ENCODE peak calls at places on chromosomes 6 and 20, in four cellular contexts. L, D, J and B are unnamed samples.

GRCh38 chr20:44258226-44258890 is 11.2 kb downstream of the GDAP1L1 start:
- DNase-seq in D (no peak), L (no peak), J (no peak), B (no peak)

GRCh38 chr6:14781707-14782306 is 464.1 kb upstream of the JARID2 start:
- DNase-seq in D (no peak), L (no peak), J (no peak), B (no peak)

GRCh38 chr20:45419188-45420091 is 3.5 kb downstream of the PIGT start:
- DNase-seq in J (no peak), D (no peak), L (no peak), B (peak)

GRCh38 chr6:137389150-137389664 is 105.0 kb downstream of the OLIG3 start:
- DNase-seq in J (peak), D (peak), L (no peak), B (peak)

GRCh38 chr6:106155219-106155830 is 69.2 kb downstream of the PRDM1 start:
- DNase-seq in L (no peak), D (no peak), J (no peak), B (no peak)

GRCh38 chr20:60816901-60817300 is 435.2 kb upstream of the CDH4 start:
- DNase-seq in D (no peak), J (no peak), L (no peak), B (no peak)

GRCh38 chr6:122400121-122400450 is 634 bp downstream of the HSF2 start:
- DNase-seq in J (no peak), D (no peak), L (no peak), B (no peak)

GRCh38 chr20:39623584-39624234 is 661.6 kb downstream of the DHX35 start:
- DNase-seq in L (no peak), D (no peak), J (no peak), B (no peak)

GRCh38 chr20:40293740-40294139 is 395.3 kb downstream of the MAFB start:
- DNase-seq in D (no peak), L (no peak), J (no peak), B (no peak)

GRCh38 chr6:16391451-16391912 is 153.1 kb downstream of the GMPR start:
- DNase-seq in D (no peak), J (no peak), L (no peak), B (no peak)

GRCh38 chr6:52422156-52422555 is 2.0 kb downstream of the EFHC1 start:
- DNase-seq in D (no peak), L (no peak), J (no peak), B (no peak)

GRCh38 chr6:104771258-104771832 is 88.4 kb downstream of the HACE1 start:
- DNase-seq in D (no peak), L (no peak), J (peak), B (peak)

GRCh38 chr6:38567436-38567835 is 72.3 kb downstream of the BTBD9 start:
- DNase-seq in J (peak), L (peak), D (no peak), B (no peak)

GRCh38 chr6:168370310-168370991 is 50.9 kb upstream of the DACT2 start:
- DNase-seq in D (peak), L (peak), J (peak), B (peak)

GRCh38 chr6:83252717-83253116 is 59.6 kb downstream of the RWDD2A start:
- DNase-seq in D (no peak), L (no peak), J (no peak), B (no peak)

DNA sequence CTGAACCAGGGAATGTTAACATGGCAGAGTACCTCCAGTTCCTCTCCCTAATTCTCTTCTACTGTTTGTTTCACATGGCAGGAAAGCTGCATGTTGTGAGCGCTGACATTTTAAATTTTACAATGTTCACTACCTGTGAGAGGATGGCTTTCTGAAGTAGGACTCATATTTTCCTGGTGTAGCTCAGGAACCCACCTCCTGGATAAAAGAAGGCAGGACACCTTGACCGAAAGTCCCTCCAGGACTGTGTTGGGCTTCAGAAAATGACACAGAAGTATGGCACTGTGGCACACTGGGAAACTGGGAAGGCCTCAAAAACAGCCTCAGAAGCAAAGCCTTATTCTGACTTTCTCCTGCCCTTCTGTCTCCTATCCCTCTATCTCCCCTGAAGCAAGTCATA is 33.3 kb downstream of the PTPRK start:
- DNase-seq in D (no peak), J (peak), L (no peak), B (no peak)
- TF ChIP-seq CTCF in D (no peak), J (peak), L (no peak), B (no peak)

DNA sequence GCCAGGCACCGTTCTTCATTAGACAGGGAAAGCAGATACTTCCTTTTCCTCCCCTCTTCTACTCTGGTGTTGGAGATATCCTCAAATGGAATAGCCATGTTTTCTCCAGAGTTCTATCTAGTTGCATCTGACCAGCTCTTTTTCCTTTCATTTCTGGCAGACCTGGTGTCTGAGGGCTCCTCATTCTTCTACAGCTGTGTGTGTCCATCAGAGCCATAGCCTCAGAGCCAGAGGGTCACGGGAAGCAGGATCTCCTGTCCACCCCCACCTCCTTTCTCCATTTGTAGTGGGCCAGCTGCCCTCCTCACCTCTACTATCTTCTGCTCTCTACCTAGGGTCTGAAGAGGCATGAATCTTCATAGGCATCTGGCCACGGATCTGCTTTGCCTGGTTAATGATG is 57.0 kb downstream of the TSPYL4 start:
- DNase-seq in D (no peak), L (no peak), J (no peak), B (no peak)
- TF ChIP-seq CTCF in D (no peak), L (no peak), J (no peak), B (no peak)

GRCh38 chr6:90701146-90701781 is 114.4 kb upstream of the MAP3K7 start:
- DNase-seq in L (no peak), D (no peak), J (no peak), B (peak)
- TF ChIP-seq CTCF in L (no peak), D (no peak), J (no peak), B (no peak)

DNA sequence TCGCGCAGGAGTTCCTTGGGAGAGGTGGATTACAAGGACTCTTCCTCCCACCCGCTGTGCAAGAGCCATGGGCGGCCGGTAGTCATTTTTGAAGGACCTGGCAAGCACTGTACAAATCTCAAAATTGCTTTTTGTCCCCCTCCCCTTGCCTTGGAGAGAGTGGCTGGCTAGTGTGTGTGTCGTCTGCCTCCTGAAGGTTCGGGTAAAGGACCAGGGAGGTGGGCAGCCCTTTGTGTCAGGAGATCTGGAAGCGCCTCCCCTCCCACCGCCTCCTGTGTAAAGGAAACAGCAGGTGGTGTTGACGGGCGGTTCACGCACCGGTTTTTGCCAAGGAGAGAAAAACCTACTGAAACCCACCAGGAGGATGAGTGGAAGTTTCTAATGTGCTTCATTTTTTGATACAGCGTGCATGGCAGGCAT is 1.2 kb downstream of the ENTPD6 start:
- DNase-seq in L (no peak), J (no peak), D (no peak), B (peak)
- TF ChIP-seq CTCF in L (no peak), J (no peak), D (no peak), B (no peak)

GRCh38 chr6:30219244-30219643 is 6.0 kb upstream of the TRIM26 start:
- DNase-seq in J (peak), D (no peak), L (no peak), B (peak)
- TF ChIP-seq CTCF in J (peak), D (peak), L (peak), B (peak)